ENCODE peak calls at places on chromosome 16, in four cellular contexts. X, F, P and N are unnamed samples.
A peak's percentile ranks its signal among the peaks of the same experiment; 100 is the strongest.

GRCh38 chr16:53434436-53435065 is at the start of gene RBL2:
- DNase-seq in X (peak; percentile 45), F (peak; percentile 76), P (peak; percentile 75), N (peak; percentile 42)

GRCh38 chr16:66824006-66824405 is 6.8 kb downstream of the NAE1 start:
- DNase-seq in X (no peak), F (no peak), P (no peak), N (no peak)

GRCh38 chr16:16163109-16163508 is 60.2 kb downstream of the ABCC6 start:
- DNase-seq in X (no peak), F (no peak), P (no peak), N (no peak)

GRCh38 chr16:66660422-66661209 is 35.9 kb downstream of the CMTM4 start:
- DNase-seq in X (peak; percentile 89), F (no peak), P (no peak), N (peak; percentile 89)

GRCh38 chr16:75948441-75948840 is 222.2 kb upstream of the CPHXL start:
- DNase-seq in X (no peak), F (no peak), P (no peak), N (no peak)

GRCh38 chr16:66798162-66798561 is 3.2 kb downstream of the TERB1 start:
- DNase-seq in X (no peak), F (no peak), P (no peak), N (peak; percentile 2)

GRCh38 chr16:51374346-51374745 is 223.3 kb upstream of the SALL1 start:
- DNase-seq in X (peak; percentile 88), F (no peak), P (no peak), N (peak; percentile 6)

GRCh38 chr16:57844416-57845030 is 42.2 kb upstream of the KIFC3 start:
- DNase-seq in X (no peak), F (no peak), P (no peak), N (no peak)

GRCh38 chr16:54284319-54284930 is 2.2 kb downstream of the IRX3 start:
- DNase-seq in X (no peak), F (peak; percentile 57), P (no peak), N (peak; percentile 72)

GRCh38 chr16:61681124-61681523 is 355.1 kb downstream of the CDH8 start:
- DNase-seq in X (no peak), F (no peak), P (no peak), N (peak; percentile 5)

GRCh38 chr16:62010186-62010585 is 26.1 kb downstream of the CDH8 start:
- DNase-seq in X (no peak), F (no peak), P (no peak), N (no peak)

GRCh38 chr16:85662036-85662812 is 26.5 kb downstream of the GINS2 start:
- DNase-seq in X (no peak), F (no peak), P (no peak), N (no peak)

GRCh38 chr16:67542464-67542863 is 13.8 kb downstream of the RIPOR1 start:
- DNase-seq in X (peak; percentile 76), F (peak; percentile 86), P (peak; percentile 61), N (peak; percentile 69)

GRCh38 chr16:84547539-84548058 is 43.1 kb upstream of the MEAK7 start:
- DNase-seq in X (no peak), F (no peak), P (no peak), N (no peak)

GRCh38 chr16:890217-890616 is 80.6 kb downstream of the LMF1 start:
- DNase-seq in X (no peak), F (no peak), P (no peak), N (no peak)

GRCh38 chr16:87226926-87227650 is 90.1 kb downstream of the C16orf95 start:
- DNase-seq in X (peak; percentile 39), F (no peak), P (no peak), N (no peak)

GRCh38 chr16:68404736-68405345 is 43.5 kb downstream of the SMPD3 start:
- DNase-seq in X (no peak), F (no peak), P (no peak), N (no peak)

GRCh38 chr16:83779881-83780280 is 27.9 kb upstream of the HSBP1 start:
- DNase-seq in X (peak; percentile 95), F (no peak), P (no peak), N (peak; percentile 3)

GRCh38 chr16:85800321-85800669 is 800 bp downstream of the COX4I1 start:
- DNase-seq in X (peak; percentile 41), F (no peak), P (peak; percentile 33), N (peak; percentile 16)

GRCh38 chr16:89764711-89765201 is 43.4 kb downstream of the ZNF276 start:
- DNase-seq in X (peak; percentile 13), F (peak; percentile 85), P (no peak), N (no peak)

GRCh38 chr16:79213214-79213613 is 387.3 kb downstream of the MAF start:
- DNase-seq in X (no peak), F (no peak), P (no peak), N (no peak)

GRCh38 chr16:57999366-57999970 is 1.0 kb downstream of the ZNF319 start:
- DNase-seq in X (no peak), F (peak; percentile 55), P (no peak), N (peak; percentile 12)

GRCh38 chr16:4945560-4946502 is 8.9 kb upstream of the PPL start:
- DNase-seq in X (peak; percentile 94), F (no peak), P (no peak), N (peak; percentile 41)

GRCh38 chr16:48277158-48277557 is 29.8 kb upstream of the ABCC11 start:
- DNase-seq in X (no peak), F (no peak), P (no peak), N (no peak)

GRCh38 chr16:25210758-25211157 is 6.0 kb upstream of the AQP8 start:
- DNase-seq in X (peak; percentile 78), F (no peak), P (no peak), N (peak; percentile 27)

GRCh38 chr16:89828870-89829629 is 775 bp downstream of the SPIRE2 start:
- DNase-seq in X (no peak), F (no peak), P (no peak), N (no peak)